ENCODE peak calls at places on chromosomes 13 and 19, in five cellular contexts. B, T, K, P and I are unnamed samples.

GRCh38 chr13:106507560-106508274 is 27.7 kb downstream of the EFNB2 start:
- DNase-seq in B (peak; percentile 95), P (peak; percentile 94), K (peak; percentile 75), T (no peak), I (no peak)

GRCh38 chr19:11453468-11454341 is 18.3 kb downstream of the PRKCSH start:
- DNase-seq in P (no peak), B (no peak), T (peak; percentile 70), K (no peak), I (no peak)

GRCh38 chr13:73741111-73741510 is 393.1 kb downstream of the KLF12 start:
- DNase-seq in B (no peak), K (no peak), P (no peak), T (no peak), I (no peak)

GRCh38 chr13:39600766-39601165 is 2.2 kb downstream of the LHFPL6 start:
- DNase-seq in T (peak; percentile 65), P (peak; percentile 33), B (no peak), K (peak; percentile 38), I (no peak)

GRCh38 chr13:20353973-20354372 is 121.9 kb upstream of the GJB6 start:
- DNase-seq in K (peak; percentile 84), P (peak; percentile 58), T (no peak), B (peak; percentile 67), I (no peak)

GRCh38 chr13:93872376-93872775 is 607.1 kb downstream of the DCT start:
- DNase-seq in K (no peak), B (no peak), P (peak; percentile 28), T (no peak), I (no peak)

GRCh38 chr13:113449693-113450347 is 3.5 kb downstream of the ADPRHL1 start:
- DNase-seq in K (no peak), T (no peak), B (no peak), P (no peak), I (no peak)

GRCh38 chr13:112392719-112393118 is 16.6 kb downstream of the SPACA7 start:
- DNase-seq in T (no peak), K (no peak), P (no peak), B (no peak), I (no peak)

GRCh38 chr19:2628597-2628996 is 73.9 kb downstream of the GNG7 start:
- DNase-seq in B (no peak), T (no peak), K (no peak), P (no peak), I (no peak)

GRCh38 chr13:113917096-113917495 is 53.2 kb upstream of the GAS6 start:
- DNase-seq in K (no peak), T (no peak), P (no peak), B (no peak), I (no peak)

GRCh38 chr13:110624766-110625756 is 9.7 kb downstream of the NAXD start:
- DNase-seq in T (peak; percentile 43), B (no peak), P (no peak), K (no peak), I (peak; percentile 55)

GRCh38 chr13:95659500-95659899 is 15.0 kb upstream of the DZIP1 start:
- DNase-seq in B (no peak), T (no peak), K (peak; percentile 40), P (no peak), I (no peak)

GRCh38 chr13:99980201-99981114 is 1.1 kb upstream of the ZIC2 start:
- DNase-seq in B (peak; percentile 43), K (peak; percentile 63), T (peak; percentile 85), P (peak; percentile 54), I (peak; percentile 62)

GRCh38 chr13:102680842-102681725 is 13.8 kb downstream of the METTL21C start:
- DNase-seq in T (no peak), K (peak; percentile 37), P (no peak), B (peak; percentile 30), I (no peak)

GRCh38 chr13:23963947-23964346 is 66.6 kb upstream of the C1QTNF9B start:
- DNase-seq in K (no peak), T (no peak), B (peak; percentile 57), P (peak; percentile 38), I (no peak)

GRCh38 chr13:63449549-63449948 is 2033.9 kb upstream of the PCDH20 start:
- DNase-seq in T (no peak), B (no peak), K (no peak), P (no peak), I (no peak)

GRCh38 chr19:27822336-27822735 is 1390.6 kb downstream of the UQCRFS1 start:
- DNase-seq in P (no peak), T (no peak), K (no peak), B (no peak), I (no peak)

GRCh38 chr13:111961236-111961635 is 105.7 kb upstream of the SOX1 start:
- DNase-seq in T (no peak), K (no peak), P (no peak), B (no peak), I (no peak)

GRCh38 chr13:79688741-79689140 is 207.8 kb downstream of the NDFIP2 start:
- DNase-seq in P (no peak), B (no peak), T (no peak), K (no peak), I (no peak)

GRCh38 chr13:36543671-36544070 is 111.4 kb downstream of the CCNA1 start:
- DNase-seq in K (no peak), T (no peak), B (no peak), P (no peak), I (no peak)

GRCh38 chr19:6501740-6502648 is at the start of gene TUBB4A:
- DNase-seq in K (no peak), P (no peak), B (no peak), T (peak; percentile 75), I (no peak)

GRCh38 chr13:113849546-113849945 is 14.3 kb downstream of the GAS6 start:
- DNase-seq in B (no peak), K (no peak), T (no peak), P (no peak), I (no peak)

GRCh38 chr19:17505218-17505617 is 6.2 kb upstream of the PGLS start:
- DNase-seq in P (no peak), K (no peak), B (no peak), T (no peak), I (no peak)

GRCh38 chr13:59677966-59678814 is 485.5 kb downstream of the DIAPH3 start:
- DNase-seq in P (peak; percentile 69), B (peak; percentile 72), T (no peak), K (peak; percentile 87), I (peak; percentile 40)

GRCh38 chr13:102374726-102375125 is 27.1 kb downstream of the FGF14 start:
- DNase-seq in K (no peak), B (no peak), T (no peak), P (no peak), I (no peak)

GRCh38 chr13:98782654-98783053 is 30.2 kb upstream of the SLC15A1 start:
- DNase-seq in K (peak; percentile 21), B (no peak), T (no peak), P (peak; percentile 9), I (no peak)

GRCh38 chr13:27770809-27771208 is 21.5 kb upstream of the GSX1 start:
- DNase-seq in P (no peak), B (peak; percentile 13), T (no peak), K (peak; percentile 42), I (no peak)

GRCh38 chr19:44943801-44944249 is 1.8 kb downstream of the APOC4 start:
- DNase-seq in P (no peak), K (peak; percentile 45), T (no peak), B (no peak), I (no peak)

GRCh38 chr19:53864308-53864836 is 3.3 kb upstream of the MYADM start:
- DNase-seq in B (no peak), P (no peak), T (no peak), K (no peak), I (no peak)

GRCh38 chr13:109366521-109366920 is 419.9 kb downstream of the IRS2 start:
- DNase-seq in B (peak; percentile 22), K (no peak), T (no peak), P (no peak), I (no peak)

GRCh38 chr19:6590458-6591319 is at the start of gene CD70:
- DNase-seq in K (no peak), T (peak; percentile 79), B (no peak), P (no peak), I (peak; percentile 44)

GRCh38 chr13:27355894-27356293 is 68.5 kb upstream of the GTF3A start:
- DNase-seq in P (no peak), T (no peak), B (no peak), K (no peak), I (no peak)

GRCh38 chr19:51339687-51340656 is 2.0 kb downstream of the VSIG10L start:
- DNase-seq in P (peak; percentile 97), T (peak; percentile 99), B (peak; percentile 95), K (peak; percentile 96), I (peak; percentile 96)
- H4K91ac ChIP-seq in P (peak overlapping the region; percentile 96), T (peak overlapping the region; percentile 83), B (peak overlapping the region; percentile 6), K (no peak overlapping the region), I (no peak overlapping the region)

GRCh38 chr19:35623327-35624010 is 5.4 kb upstream of the RBM42 start:
- DNase-seq in K (no peak), B (no peak), P (no peak), T (no peak), I (no peak)
- H3K4me3 ChIP-seq in K (no peak overlapping the region), B (no peak overlapping the region), P (no peak overlapping the region), T (no peak overlapping the region), I (no peak overlapping the region)

GRCh38 chr13:91405240-91405639 is 6.8 kb downstream of the GPC5 start:
- DNase-seq in T (no peak), B (no peak), P (no peak), K (no peak), I (no peak)
- H4K91ac ChIP-seq in T (no peak overlapping the region), B (no peak overlapping the region), P (no peak overlapping the region), K (no peak overlapping the region), I (no peak overlapping the region)

GRCh38 chr19:46744005-46744691 is 1.7 kb upstream of the FKRP start:
- DNase-seq in P (no peak), T (no peak), K (peak; percentile 25), B (no peak), I (no peak)
- H3K4me3 ChIP-seq in P (peak overlapping the region; percentile 96), T (no peak overlapping the region), K (no peak overlapping the region), B (no peak overlapping the region), I (no peak overlapping the region)

DNA sequence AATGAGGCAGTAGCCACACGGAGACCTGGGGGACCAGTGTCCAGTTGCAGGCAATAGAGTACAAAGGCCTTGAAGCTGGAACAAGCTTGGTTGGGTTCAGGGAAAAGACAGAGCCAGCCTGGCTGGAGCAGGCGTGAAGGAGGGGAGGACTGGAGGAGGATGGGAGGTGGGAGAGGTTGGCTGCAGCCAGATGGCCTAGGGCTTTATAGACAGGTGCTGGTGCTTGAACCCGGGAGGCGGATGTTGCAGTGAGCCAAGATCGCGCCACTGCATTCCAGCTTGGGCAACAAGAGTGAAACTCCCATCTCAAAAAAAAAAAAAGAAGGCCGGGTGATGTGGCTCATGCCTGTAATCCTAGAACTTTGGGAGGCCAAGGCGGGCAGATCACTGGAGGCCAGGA is 1.7 kb downstream of the SPINT2 start:
- DNase-seq in P (no peak), K (peak; percentile 44), T (no peak), B (no peak), I (no peak)
- H4K91ac ChIP-seq in P (no peak overlapping the region), K (no peak overlapping the region), T (no peak overlapping the region), B (no peak overlapping the region), I (no peak overlapping the region)

GRCh38 chr13:51557423-51557822 is 26.8 kb upstream of the WDFY2 start:
- DNase-seq in K (no peak), P (no peak), T (no peak), B (no peak), I (no peak)
- H3K4me3 ChIP-seq in K (no peak overlapping the region), P (peak overlapping the region; percentile 48), T (no peak overlapping the region), B (no peak overlapping the region), I (no peak overlapping the region)